ENCODE peak calls at places on chromosome 3, in four cellular contexts. N, W, S and H are unnamed samples.
A peak's percentile ranks its signal among the peaks of the same experiment; 100 is the strongest.

GRCh38 chr3:46353090-46353489 is 821 bp upstream of the CCR2 start:
- DNase-seq in N (no peak), W (no peak), S (no peak), H (no peak)

GRCh38 chr3:186362409-186362757 is 349 bp upstream of the DGKG start:
- DNase-seq in N (no peak), W (peak; percentile 36), S (no peak), H (no peak)

GRCh38 chr3:98961161-98962155 is 60.0 kb upstream of the DCBLD2 start:
- DNase-seq in N (no peak), W (no peak), S (no peak), H (no peak)

GRCh38 chr3:141500397-141500796 is 13.6 kb downstream of the RASA2 start:
- DNase-seq in N (no peak), W (no peak), S (no peak), H (no peak)

GRCh38 chr3:153096611-153097200 is 65.3 kb upstream of the RAP2B start:
- DNase-seq in N (no peak), W (no peak), S (no peak), H (no peak)

GRCh38 chr3:179801831-179802230 is 149.0 kb downstream of the USP13 start:
- DNase-seq in N (no peak), W (no peak), S (no peak), H (no peak)

GRCh38 chr3:188153498-188153948 is 434 bp upstream of the LPP start:
- DNase-seq in N (no peak), W (peak; percentile 88), S (no peak), H (peak; percentile 58)

GRCh38 chr3:14921034-14921616 is 26.3 kb upstream of the NR2C2 start:
- DNase-seq in N (no peak), W (peak; percentile 68), S (peak; percentile 86), H (peak; percentile 87)

GRCh38 chr3:98500019-98500418 is 2.5 kb downstream of the OR5K2 start:
- DNase-seq in N (no peak), W (no peak), S (no peak), H (no peak)

GRCh38 chr3:16243706-16244490 is 20.8 kb downstream of the DPH3 start:
- DNase-seq in N (no peak), W (no peak), S (no peak), H (no peak)

GRCh38 chr3:110903771-110904532 is 167.7 kb upstream of the NECTIN3 start:
- DNase-seq in N (no peak), W (no peak), S (no peak), H (no peak)

GRCh38 chr3:31802981-31803380 is 178.1 kb downstream of the OSBPL10 start:
- DNase-seq in N (no peak), W (no peak), S (no peak), H (no peak)

GRCh38 chr3:150286390-150287147 is 121.5 kb upstream of the TSC22D2 start:
- DNase-seq in N (peak; percentile 15), W (peak; percentile 44), S (peak; percentile 67), H (peak; percentile 32)

GRCh38 chr3:162489853-162490252 is 993.2 kb downstream of the OTOL1 start:
- DNase-seq in N (no peak), W (no peak), S (no peak), H (no peak)

GRCh38 chr3:37197810-37198371 is 23.5 kb upstream of the LRRFIP2 start:
- DNase-seq in N (no peak), W (no peak), S (no peak), H (no peak)

GRCh38 chr3:46422617-46423016 is 15.6 kb downstream of the CCRL2 start:
- DNase-seq in N (no peak), W (no peak), S (peak; percentile 63), H (no peak)

GRCh38 chr3:86880066-86880465 is 110.9 kb downstream of the VGLL3 start:
- DNase-seq in N (no peak), W (no peak), S (no peak), H (no peak)

GRCh38 chr3:191094057-191094456 is 105.0 kb upstream of the OSTN start:
- DNase-seq in N (no peak), W (no peak), S (no peak), H (no peak)

GRCh38 chr3:53350652-53351051 is 3.3 kb upstream of the DCP1A start:
- DNase-seq in N (no peak), W (peak; percentile 14), S (peak; percentile 87), H (peak; percentile 36)

GRCh38 chr3:105351821-105352220 is 14.9 kb upstream of the ALCAM start:
- DNase-seq in N (no peak), W (no peak), S (no peak), H (no peak)

GRCh38 chr3:38823722-38824121 is 7.7 kb upstream of the SCN10A start:
- DNase-seq in N (no peak), W (no peak), S (no peak), H (peak; percentile 45)

GRCh38 chr3:72191211-72191960 is 406.4 kb upstream of the PROK2 start:
- DNase-seq in N (no peak), W (no peak), S (no peak), H (no peak)

GRCh38 chr3:8959683-8960082 is 3.6 kb downstream of the RAD18 start:
- DNase-seq in N (no peak), W (no peak), S (no peak), H (no peak)

GRCh38 chr3:153166206-153166605 is 4.2 kb downstream of the RAP2B start:
- DNase-seq in N (no peak), W (no peak), S (peak; percentile 90), H (no peak)

GRCh38 chr3:12662593-12663310 is 1.2 kb downstream of the RAF1 start:
- DNase-seq in N (no peak), W (no peak), S (peak; percentile 64), H (peak; percentile 43)

GRCh38 chr3:196502775-196503181 is 790 bp downstream of the RNF168 start:
- DNase-seq in N (no peak), W (peak; percentile 30), S (peak; percentile 62), H (peak; percentile 62)

GRCh38 chr3:171458056-171458856 is 1.9 kb downstream of the TNIK start:
- DNase-seq in N (no peak), W (no peak), S (no peak), H (no peak)

GRCh38 chr3:171456765-171457164 is 3.4 kb downstream of the TNIK start:
- DNase-seq in N (no peak), W (no peak), S (no peak), H (no peak)

GRCh38 chr3:171455603-171456550 is 4.3 kb downstream of the TNIK start:
- DNase-seq in N (no peak), W (no peak), S (no peak), H (no peak)

GRCh38 chr3:171458857-171459129 is 1.4 kb downstream of the TNIK start:
- DNase-seq in N (no peak), W (no peak), S (no peak), H (peak; percentile 25)

DNA sequence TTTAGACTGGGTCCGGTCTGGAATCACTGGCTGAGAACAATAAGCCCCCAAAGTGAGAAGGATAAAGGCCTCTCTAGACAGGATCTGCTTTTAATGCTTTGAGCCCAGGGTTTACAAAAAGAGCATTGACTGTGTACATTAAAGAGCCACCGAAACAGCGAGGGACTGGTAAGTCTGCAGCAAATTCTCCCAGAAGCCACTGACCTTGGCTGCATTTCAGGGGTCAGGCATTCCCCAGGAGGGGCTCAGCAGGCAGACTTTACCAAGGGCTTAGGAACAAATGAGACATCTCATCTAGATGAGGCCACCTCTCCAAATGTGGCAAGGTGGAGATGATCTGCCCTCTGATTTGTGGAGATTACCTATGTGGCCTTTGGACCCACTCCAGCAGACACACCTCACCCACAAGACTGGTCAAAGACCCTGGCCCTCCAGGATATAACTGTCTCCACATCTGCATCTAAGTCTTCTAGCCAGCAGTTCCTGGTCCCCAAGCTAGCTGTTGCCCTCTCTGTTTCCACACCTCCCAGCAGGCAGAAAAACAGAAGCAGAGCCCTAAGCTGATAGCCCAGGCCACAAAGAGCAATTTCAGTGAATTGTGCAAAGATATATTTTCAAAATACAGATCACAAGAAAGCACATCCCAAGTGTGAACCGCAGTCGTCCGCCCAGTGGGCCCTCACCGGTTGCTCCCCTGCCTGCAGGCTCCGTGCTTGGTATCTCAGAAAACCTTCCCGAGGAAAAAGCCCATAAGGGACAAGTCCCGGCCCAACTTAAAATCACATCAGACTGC is 2.7 kb downstream of the TNIK start:
- DNase-seq in N (no peak), W (no peak), S (no peak), H (no peak)
- H3K27ac ChIP-seq in N (peak overlapping the region; percentile 80), W (no peak overlapping the region), S (no peak overlapping the region), H (no peak overlapping the region)

DNA sequence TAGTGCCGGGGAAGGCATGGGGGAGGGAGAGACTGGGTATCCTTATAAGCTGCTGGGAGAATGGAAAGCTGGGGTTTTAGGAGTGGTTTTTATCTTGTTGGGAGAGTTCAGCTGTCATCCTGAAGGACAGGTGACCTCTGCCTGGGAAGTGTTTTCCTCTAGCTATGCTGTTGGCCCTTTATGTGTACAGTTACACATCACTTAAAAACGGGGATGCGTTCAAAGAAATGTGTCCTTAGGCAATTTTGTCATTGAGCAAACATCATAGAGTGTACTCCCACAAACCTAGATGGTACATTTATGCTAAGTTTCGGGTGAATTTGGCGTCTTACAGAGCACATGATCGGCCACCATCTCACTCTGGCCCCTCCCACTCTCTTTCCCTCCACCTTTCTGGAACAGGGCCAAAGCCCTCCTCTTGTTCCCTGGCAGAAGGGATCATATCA is 164.3 kb upstream of the NUDT16 start:
- DNase-seq in N (no peak), W (no peak), S (peak; percentile 13), H (no peak)
- TF ChIP-seq FOXM1 in N (no peak), W (no peak), S (no peak), H (no peak)

DNA sequence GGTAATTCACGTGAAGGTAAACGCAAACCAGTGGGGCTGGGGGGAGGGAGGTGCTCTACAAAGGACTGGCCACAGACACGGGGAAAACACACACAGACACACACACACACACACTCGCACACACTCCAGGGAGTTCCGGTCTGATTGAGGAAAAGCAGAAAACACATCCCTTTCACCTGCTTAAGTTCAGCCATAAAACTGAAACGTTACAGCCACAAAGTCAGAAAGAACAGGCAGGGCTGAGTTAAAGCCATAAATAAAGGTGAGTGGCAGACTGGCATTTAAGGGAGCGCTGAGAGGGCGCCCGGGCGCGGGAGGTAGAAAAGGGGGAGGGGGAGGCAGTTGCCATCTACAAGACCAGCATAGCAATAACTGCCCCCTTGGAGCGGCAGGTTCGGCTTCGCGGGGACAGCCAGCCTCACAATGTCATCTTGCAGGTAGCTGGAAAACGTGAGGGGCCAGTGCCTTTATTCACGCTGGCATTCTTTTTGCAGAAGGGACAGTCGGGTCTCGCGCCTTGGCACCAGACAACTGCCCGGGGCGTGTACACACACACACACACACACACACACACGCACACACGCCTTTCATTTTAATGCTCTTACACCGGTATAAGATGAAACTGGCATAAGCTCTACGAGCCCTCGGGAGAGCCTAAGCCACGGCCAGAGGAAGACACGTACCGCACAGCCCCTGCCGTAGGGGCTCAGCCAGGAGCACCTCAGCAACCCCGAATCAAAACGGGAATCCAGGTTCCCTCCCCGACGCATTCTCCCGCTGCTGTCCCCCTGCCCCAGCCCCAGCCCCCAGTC is 869 bp downstream of the TNIK start:
- DNase-seq in N (no peak), W (no peak), S (no peak), H (peak; percentile 63)
- H3K27ac ChIP-seq in N (peak overlapping the region; percentile 80), W (no peak overlapping the region), S (peak overlapping the region; percentile 84), H (peak overlapping the region; percentile 75)

DNA sequence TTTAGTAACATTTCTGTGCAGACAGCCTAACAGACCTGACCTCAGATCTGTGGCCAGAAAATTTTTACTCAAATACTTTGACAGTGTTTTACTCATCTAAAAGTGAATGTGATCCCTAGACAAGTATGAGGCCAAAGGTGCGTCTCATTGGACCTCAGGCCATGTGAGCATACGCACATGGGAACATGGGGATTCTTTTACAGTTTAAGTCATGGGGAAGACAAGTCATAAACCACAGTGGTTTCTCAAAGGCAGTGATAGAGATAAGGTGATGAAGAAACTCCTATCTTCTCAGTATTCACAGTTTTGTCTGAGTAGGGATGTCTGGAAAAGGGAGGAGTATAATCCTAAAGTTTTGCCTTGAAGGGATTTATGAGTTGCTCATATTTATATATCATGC is 173.8 kb downstream of the FNDC3B start:
- DNase-seq in N (peak; percentile 49), W (no peak), S (peak; percentile 9), H (no peak)
- TF ChIP-seq FOXM1 in N (no peak), W (no peak), S (no peak), H (no peak)